ENCODE peak calls at places on chromosome 13, in six cellular contexts. One of them, this sample, is unnamed.

GRCh38 chr13:113607477-113608245 is 23.1 kb downstream of the TFDP1 start:
- DNase-seq in HS-5: no peak
- DNase-seq in stimulated activated CD4-positive, alpha-beta T cell treated with anti-CD3 and anti-CD28 coated beads, Interleukin-2, amount 100 ng/mL, for 48 hours: no peak
- DNase-seq in hypothalamus: no peak
- DNase-seq in AG09309: no peak
- DNase-seq in uterus: no peak
- DNase-seq in this sample: no peak

GRCh38 chr13:43489168-43489730 is 297.5 kb downstream of the ENOX1 start:
- DNase-seq in HS-5: no peak
- DNase-seq in stimulated activated CD4-positive, alpha-beta T cell treated with anti-CD3 and anti-CD28 coated beads, Interleukin-2, amount 100 ng/mL, for 48 hours: no peak
- DNase-seq in hypothalamus: no peak
- DNase-seq in AG09309: no peak
- DNase-seq in uterus: peak
- DNase-seq in this sample: peak

GRCh38 chr13:25463496-25463895 is 91.7 kb downstream of the ATP8A2 start:
- DNase-seq in HS-5: peak
- DNase-seq in stimulated activated CD4-positive, alpha-beta T cell treated with anti-CD3 and anti-CD28 coated beads, Interleukin-2, amount 100 ng/mL, for 48 hours: no peak
- DNase-seq in hypothalamus: no peak
- DNase-seq in AG09309: no peak
- DNase-seq in uterus: no peak
- DNase-seq in this sample: no peak

GRCh38 chr13:42110410-42111155 is 62.1 kb downstream of the DGKH start:
- DNase-seq in HS-5: peak
- DNase-seq in stimulated activated CD4-positive, alpha-beta T cell treated with anti-CD3 and anti-CD28 coated beads, Interleukin-2, amount 100 ng/mL, for 48 hours: peak
- DNase-seq in hypothalamus: no peak
- DNase-seq in AG09309: peak
- DNase-seq in uterus: no peak
- DNase-seq in this sample: no peak

GRCh38 chr13:79141082-79141481 is 265.0 kb downstream of the RBM26 start:
- DNase-seq in HS-5: no peak
- DNase-seq in stimulated activated CD4-positive, alpha-beta T cell treated with anti-CD3 and anti-CD28 coated beads, Interleukin-2, amount 100 ng/mL, for 48 hours: no peak
- DNase-seq in hypothalamus: no peak
- DNase-seq in AG09309: no peak
- DNase-seq in uterus: no peak
- DNase-seq in this sample: no peak

GRCh38 chr13:66879971-66880370 is 350.2 kb downstream of the PCDH9 start:
- DNase-seq in HS-5: no peak
- DNase-seq in stimulated activated CD4-positive, alpha-beta T cell treated with anti-CD3 and anti-CD28 coated beads, Interleukin-2, amount 100 ng/mL, for 48 hours: no peak
- DNase-seq in hypothalamus: no peak
- DNase-seq in AG09309: no peak
- DNase-seq in uterus: no peak
- DNase-seq in this sample: no peak

GRCh38 chr13:98174321-98174720 is 2.7 kb downstream of the RNF113B start:
- DNase-seq in HS-5: no peak
- DNase-seq in stimulated activated CD4-positive, alpha-beta T cell treated with anti-CD3 and anti-CD28 coated beads, Interleukin-2, amount 100 ng/mL, for 48 hours: no peak
- DNase-seq in hypothalamus: no peak
- DNase-seq in AG09309: no peak
- DNase-seq in uterus: no peak
- DNase-seq in this sample: no peak

GRCh38 chr13:99417821-99418662 is 83.2 kb upstream of the TM9SF2 start:
- DNase-seq in HS-5: no peak
- DNase-seq in stimulated activated CD4-positive, alpha-beta T cell treated with anti-CD3 and anti-CD28 coated beads, Interleukin-2, amount 100 ng/mL, for 48 hours: no peak
- DNase-seq in hypothalamus: no peak
- DNase-seq in AG09309: no peak
- DNase-seq in uterus: no peak
- DNase-seq in this sample: no peak

GRCh38 chr13:75365724-75366173 is 116.2 kb downstream of the TBC1D4 start:
- DNase-seq in HS-5: peak
- DNase-seq in stimulated activated CD4-positive, alpha-beta T cell treated with anti-CD3 and anti-CD28 coated beads, Interleukin-2, amount 100 ng/mL, for 48 hours: no peak
- DNase-seq in hypothalamus: no peak
- DNase-seq in AG09309: peak
- DNase-seq in uterus: no peak
- DNase-seq in this sample: no peak

GRCh38 chr13:100594731-100595130 is 6.1 kb upstream of the GGACT start:
- DNase-seq in HS-5: no peak
- DNase-seq in stimulated activated CD4-positive, alpha-beta T cell treated with anti-CD3 and anti-CD28 coated beads, Interleukin-2, amount 100 ng/mL, for 48 hours: no peak
- DNase-seq in hypothalamus: no peak
- DNase-seq in AG09309: no peak
- DNase-seq in uterus: no peak
- DNase-seq in this sample: no peak

GRCh38 chr13:65028101-65028500 is 2202.0 kb downstream of the PCDH9 start:
- DNase-seq in HS-5: no peak
- DNase-seq in stimulated activated CD4-positive, alpha-beta T cell treated with anti-CD3 and anti-CD28 coated beads, Interleukin-2, amount 100 ng/mL, for 48 hours: no peak
- DNase-seq in hypothalamus: no peak
- DNase-seq in AG09309: no peak
- DNase-seq in uterus: no peak
- DNase-seq in this sample: no peak

GRCh38 chr13:98813993-98814392 is 61.5 kb upstream of the SLC15A1 start:
- DNase-seq in HS-5: no peak
- DNase-seq in stimulated activated CD4-positive, alpha-beta T cell treated with anti-CD3 and anti-CD28 coated beads, Interleukin-2, amount 100 ng/mL, for 48 hours: no peak
- DNase-seq in hypothalamus: no peak
- DNase-seq in AG09309: no peak
- DNase-seq in uterus: no peak
- DNase-seq in this sample: no peak

GRCh38 chr13:113618455-113618854 is 33.9 kb downstream of the TFDP1 start:
- DNase-seq in HS-5: no peak
- DNase-seq in stimulated activated CD4-positive, alpha-beta T cell treated with anti-CD3 and anti-CD28 coated beads, Interleukin-2, amount 100 ng/mL, for 48 hours: no peak
- DNase-seq in hypothalamus: no peak
- DNase-seq in AG09309: no peak
- DNase-seq in uterus: no peak
- DNase-seq in this sample: no peak

GRCh38 chr13:27952931-27953670 is 16.0 kb downstream of the CDX2 start:
- DNase-seq in HS-5: no peak
- DNase-seq in stimulated activated CD4-positive, alpha-beta T cell treated with anti-CD3 and anti-CD28 coated beads, Interleukin-2, amount 100 ng/mL, for 48 hours: no peak
- DNase-seq in hypothalamus: no peak
- DNase-seq in AG09309: no peak
- DNase-seq in uterus: no peak
- DNase-seq in this sample: no peak

This sample was measured in sigmoid colon.